ENCODE peak calls at places on chromosomes 6 and 20, in seven cellular contexts. R, D, Q, F, E, A and J are unnamed samples.

GRCh38 chr20:4973330-4974097 is 27.8 kb downstream of the SLC23A2 start:
- DNase-seq in R (peak; percentile 79), D (peak; percentile 81), Q (peak; percentile 76), F (peak; percentile 74), E (peak; percentile 41), A (peak; percentile 51), J (no peak)

GRCh38 chr20:25508083-25508770 is 77.1 kb downstream of the NINL start:
- DNase-seq in R (peak; percentile 90), D (no peak), Q (peak; percentile 81), F (no peak), E (no peak), A (peak; percentile 20), J (no peak)

GRCh38 chr6:37289931-37290330 is 32.0 kb upstream of the TMEM217 start:
- DNase-seq in R (no peak), D (no peak), Q (no peak), F (no peak), E (no peak), A (no peak), J (no peak)

GRCh38 chr6:15017251-15017650 is 228.6 kb upstream of the JARID2 start:
- DNase-seq in R (no peak), D (no peak), Q (peak; percentile 7), F (no peak), E (no peak), A (no peak), J (no peak)

GRCh38 chr6:6407061-6407723 is 86.7 kb upstream of the F13A1 start:
- DNase-seq in R (no peak), D (peak; percentile 51), Q (no peak), F (no peak), E (no peak), A (no peak), J (no peak)

GRCh38 chr20:51639206-51639832 is 96.8 kb upstream of the NFATC2 start:
- DNase-seq in R (peak; percentile 79), D (peak; percentile 21), Q (peak; percentile 81), F (no peak), E (peak; percentile 91), A (peak; percentile 66), J (peak; percentile 89)

GRCh38 chr6:158595223-158595622 is 35.3 kb downstream of the TMEM181 start:
- DNase-seq in R (no peak), D (no peak), Q (peak; percentile 24), F (no peak), E (no peak), A (no peak), J (no peak)

GRCh38 chr20:23658336-23658735 is 20.6 kb upstream of the CST3 start:
- DNase-seq in R (no peak), D (no peak), Q (no peak), F (no peak), E (no peak), A (no peak), J (no peak)

GRCh38 chr6:36618366-36619355 is 24.5 kb downstream of the SRSF3 start:
- DNase-seq in R (no peak), D (no peak), Q (no peak), F (no peak), E (no peak), A (peak; percentile 6), J (no peak)

GRCh38 chr6:155158044-155158843 is 105.6 kb upstream of the CLDN20 start:
- DNase-seq in R (no peak), D (no peak), Q (no peak), F (no peak), E (no peak), A (no peak), J (no peak)

GRCh38 chr6:4891171-4891570 is 112.7 kb downstream of the RPP40 start:
- DNase-seq in R (no peak), D (no peak), Q (no peak), F (no peak), E (no peak), A (no peak), J (no peak)
- TF ChIP-seq CTCF in R (no peak), D (no peak), Q (no peak), F (no peak), E (no peak), A (no peak), J (no peak)

GRCh38 chr6:166987930-166988329 is 11.3 kb upstream of the CEP43 start:
- DNase-seq in R (no peak), D (no peak), Q (no peak), F (no peak), E (no peak), A (no peak), J (no peak)

GRCh38 chr6:166988674-166989201 is 10.5 kb upstream of the CEP43 start:
- DNase-seq in R (no peak), D (no peak), Q (no peak), F (no peak), E (no peak), A (no peak), J (no peak)

GRCh38 chr6:166987448-166987847 is 11.7 kb upstream of the CEP43 start:
- DNase-seq in R (no peak), D (no peak), Q (no peak), F (no peak), E (no peak), A (no peak), J (no peak)

DNA sequence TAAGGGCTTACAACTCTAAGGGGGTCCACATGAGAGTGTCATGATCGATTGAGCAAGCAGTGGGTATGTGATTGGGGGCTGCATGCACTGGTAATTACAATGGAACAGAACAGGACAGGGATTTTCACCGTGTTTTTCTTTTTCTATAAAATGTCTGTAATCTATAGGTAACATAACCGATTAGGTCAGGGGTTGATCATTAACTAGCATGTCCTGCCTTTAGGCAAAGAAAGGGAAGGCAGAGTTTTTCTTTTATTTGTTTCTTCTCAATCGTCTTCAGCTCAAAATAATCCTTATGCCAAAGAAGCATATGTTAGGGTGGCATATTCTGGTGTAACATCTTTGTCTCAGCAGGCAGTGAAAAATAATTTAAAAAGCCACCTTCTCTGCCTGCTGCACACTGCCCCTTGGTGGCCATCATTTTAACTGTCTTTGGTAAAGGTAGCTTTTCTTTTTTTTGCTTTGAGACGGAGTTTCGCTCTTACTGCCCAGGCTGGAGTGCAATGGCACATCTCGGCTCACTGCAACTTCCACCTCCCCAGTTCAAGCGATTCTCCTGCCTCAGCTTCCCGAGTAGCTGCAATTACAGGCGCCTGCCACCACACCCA is 9.7 kb upstream of the CEP43 start:
- DNase-seq in R (peak; percentile 23), D (no peak), Q (peak; percentile 65), F (no peak), E (no peak), A (no peak), J (no peak)
- TF ChIP-seq CTCF in R (peak; percentile 49), D (peak; percentile 9), Q (peak; percentile 44), F (peak; percentile 76), E (peak; percentile 37), A (peak; percentile 51), J (no peak)

DNA sequence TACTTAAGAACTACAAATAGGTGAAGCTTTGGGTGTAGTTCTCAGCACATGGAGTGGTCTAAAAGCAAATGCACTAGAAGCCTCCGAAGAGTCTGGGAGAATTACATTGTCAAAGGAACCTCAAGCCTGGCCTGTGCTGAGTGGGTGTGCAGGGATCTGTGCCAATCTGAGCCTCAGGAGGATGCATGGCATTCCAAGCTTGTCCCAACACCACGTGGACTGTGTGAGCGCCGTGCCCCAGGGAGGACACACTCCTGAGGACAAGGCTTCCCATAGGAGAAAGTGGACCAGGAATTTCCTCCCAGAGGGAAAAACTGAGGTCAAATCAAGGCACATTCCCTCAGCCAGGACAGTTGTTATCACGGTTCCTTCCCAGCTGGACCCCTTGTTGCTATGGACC is 185.8 kb downstream of the QKI start:
- DNase-seq in R (no peak), D (no peak), Q (no peak), F (no peak), E (no peak), A (no peak), J (no peak)
- TF ChIP-seq CTCF in R (no peak), D (no peak), Q (no peak), F (no peak), E (no peak), A (no peak), J (no peak)

GRCh38 chr20:40313730-40314129 is 375.3 kb downstream of the MAFB start:
- DNase-seq in R (no peak), D (no peak), Q (no peak), F (no peak), E (no peak), A (no peak), J (no peak)

GRCh38 chr20:40307937-40308478 is 381.0 kb downstream of the MAFB start:
- DNase-seq in R (no peak), D (no peak), Q (no peak), F (no peak), E (no peak), A (no peak), J (no peak)

GRCh38 chr20:40305303-40305702 is 383.7 kb downstream of the MAFB start:
- DNase-seq in R (no peak), D (no peak), Q (no peak), F (no peak), E (no peak), A (no peak), J (no peak)

GRCh38 chr20:40314278-40314677 is 374.8 kb downstream of the MAFB start:
- DNase-seq in R (no peak), D (no peak), Q (no peak), F (no peak), E (no peak), A (no peak), J (no peak)

DNA sequence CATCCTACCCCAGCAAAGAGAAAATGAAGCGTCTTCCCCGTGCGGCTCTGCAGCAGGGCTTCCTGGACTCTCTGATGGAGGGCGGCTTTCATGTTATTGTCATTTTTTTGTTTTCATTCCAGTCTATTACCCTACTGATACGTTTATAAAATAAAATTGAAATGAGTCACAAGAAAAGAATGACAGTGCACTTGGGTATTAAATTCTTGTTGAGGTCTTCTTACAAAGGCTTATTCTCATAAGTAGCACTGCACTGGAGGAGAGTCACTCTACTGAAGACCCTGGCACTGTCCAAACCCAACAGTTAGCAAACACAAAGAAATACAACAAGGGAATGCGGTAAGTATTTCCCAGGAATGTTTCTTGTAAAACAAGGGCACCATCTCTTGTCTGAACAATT is 379.3 kb downstream of the MAFB start:
- DNase-seq in R (no peak), D (no peak), Q (no peak), F (no peak), E (no peak), A (no peak), J (no peak)
- TF ChIP-seq CTCF in R (no peak), D (no peak), Q (no peak), F (no peak), E (no peak), A (no peak), J (no peak)

GRCh38 chr6:20021795-20022194 is 184.6 kb downstream of the ID4 start:
- DNase-seq in R (no peak), D (no peak), Q (no peak), F (no peak), E (no peak), A (no peak), J (no peak)
- TF ChIP-seq CTCF in R (no peak), D (no peak), Q (no peak), F (no peak), E (no peak), A (no peak), J (no peak)